ENCODE peak calls at places on chromosomes 4 and X, in four cellular contexts. G is GM12878, Q is brain microvascular endothelial cell, R is right lobe of liver. W is an unnamed sample. For H3K27me3 and H3K36me3, the result is how much of the 10 kb centered on the place peaks cover.

GRCh38 chr4:82201303-82201702 is 172.5 kb downstream of the HNRNPD start:
- DNase-seq in G (no peak), Q (peak), R (no peak), W (no peak)

GRCh38 chr4:155759372-155760252 is 791 bp downstream of the GUCY1B1 start:
- DNase-seq in G (no peak), Q (no peak), R (peak), W (peak)

GRCh38 chr4:123603165-123603564 is 206.6 kb downstream of the SPRY1 start:
- DNase-seq in G (no peak), Q (peak), R (no peak), W (no peak)

GRCh38 chr4:184961693-184962092 is 56.6 kb upstream of the HELT start:
- DNase-seq in G (no peak), Q (no peak), R (peak), W (no peak)

GRCh38 chr4:93693141-93693540 is 135.4 kb upstream of the ATOH1 start:
- DNase-seq in G (no peak), Q (no peak), R (no peak), W (no peak)

GRCh38 chrX:7570432-7571009 is 272.4 kb upstream of the VCX start:
- DNase-seq in G (no peak), Q (no peak), R (no peak), W (no peak)

GRCh38 chr4:76305033-76305687 is 1.4 kb upstream of the STBD1 start:
- DNase-seq in G (no peak), Q (no peak), R (no peak), W (no peak)

GRCh38 chr4:11602606-11603355 is 174.1 kb upstream of the HS3ST1 start:
- DNase-seq in G (no peak), Q (no peak), R (no peak), W (no peak)

GRCh38 chrX:48831909-48832291 is 3.5 kb downstream of the PCSK1N start:
- DNase-seq in G (no peak), Q (no peak), R (no peak), W (no peak)

GRCh38 chr4:108978066-108978465 is 215.2 kb upstream of the ETNPPL start:
- DNase-seq in G (no peak), Q (no peak), R (no peak), W (no peak)

GRCh38 chr4:186170966-186171365 is 20.4 kb upstream of the CYP4V2 start:
- DNase-seq in G (no peak), Q (no peak), R (no peak), W (no peak)

GRCh38 chr4:8195841-8196460 is 3.1 kb upstream of the SH3TC1 start:
- DNase-seq in G (no peak), Q (no peak), R (no peak), W (no peak)

GRCh38 chr4:8198206-8198905 is 734 bp upstream of the SH3TC1 start:
- DNase-seq in G (peak), Q (no peak), R (peak), W (no peak)

GRCh38 chr4:8195431-8195830 is 3.7 kb upstream of the SH3TC1 start:
- DNase-seq in G (no peak), Q (no peak), R (no peak), W (no peak)

GRCh38 chr4:8198906-8199593 is at the start of gene SH3TC1:
- DNase-seq in G (peak), Q (peak), R (peak), W (peak)

DNA sequence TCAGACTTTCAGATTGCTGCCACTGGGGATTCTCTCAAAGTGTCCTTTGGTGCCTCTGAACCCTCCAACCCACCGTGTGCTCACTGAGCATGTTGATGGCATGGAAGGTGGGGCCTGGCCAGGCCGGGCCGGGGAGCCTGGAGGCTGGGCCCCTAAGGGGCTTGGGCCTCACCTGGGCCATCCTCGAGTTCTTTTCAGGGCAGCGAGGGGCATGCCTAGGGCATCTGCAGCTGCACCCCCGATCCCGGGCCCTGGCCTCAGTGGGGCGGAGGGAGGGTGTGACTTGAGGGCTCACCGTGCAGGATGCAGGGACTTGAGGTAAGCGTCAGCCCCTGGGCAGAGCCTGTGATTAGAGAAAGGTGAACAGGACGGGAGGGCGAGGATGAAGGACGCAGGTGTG is 1.6 kb upstream of the SH3TC1 start:
- DNase-seq in G (no peak), Q (no peak), R (no peak), W (no peak)
- H3K4me3 ChIP-seq in G (no peak), Q (no peak), R (no peak), W (no peak)

GRCh38 chrX:40083979-40084359 is 13.8 kb downstream of the BCOR start:
- DNase-seq in G (no peak), Q (no peak), R (no peak), W (no peak)
- H3K27me3 ChIP-seq in G (under half), Q (under half), R (under half), W (under half)

DNA sequence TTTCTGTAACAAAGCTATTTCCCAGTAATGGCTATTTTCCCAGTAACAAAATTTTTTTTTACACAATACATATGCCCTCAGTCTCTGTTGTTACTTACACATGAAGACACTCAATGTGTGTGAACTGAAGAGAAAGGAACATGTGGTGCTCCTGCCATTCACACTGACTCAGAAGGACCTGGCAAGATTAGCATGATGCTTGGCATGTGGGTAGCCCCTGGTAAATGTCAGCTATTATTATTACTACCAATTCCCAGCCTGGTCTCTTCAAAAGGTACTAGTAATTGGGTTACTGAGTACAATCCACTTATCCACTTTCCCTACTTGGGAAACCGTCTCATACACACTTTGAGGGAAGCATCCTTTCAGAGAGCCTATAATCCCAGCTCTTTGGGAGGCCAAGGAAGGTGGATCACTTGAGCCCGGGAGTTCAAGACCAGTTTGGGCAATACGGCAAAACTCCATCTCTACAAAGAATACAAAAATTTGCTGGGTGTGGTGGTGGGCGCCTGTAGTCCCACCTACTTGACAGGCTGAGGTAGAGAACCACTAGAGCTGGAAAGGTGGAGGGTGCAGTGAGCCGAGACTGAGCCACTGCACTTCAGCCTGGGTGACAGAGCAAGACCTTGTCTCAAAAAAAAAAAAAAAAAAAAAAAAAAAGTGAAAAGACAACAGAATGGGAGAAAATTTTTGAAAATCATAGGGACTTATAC is 14.6 kb downstream of the RBBP7 start:
- DNase-seq in G (no peak), Q (no peak), R (no peak), W (no peak)
- H3K36me3 ChIP-seq in G (under half), Q (under half), R (under half), W (under half)

DNA sequence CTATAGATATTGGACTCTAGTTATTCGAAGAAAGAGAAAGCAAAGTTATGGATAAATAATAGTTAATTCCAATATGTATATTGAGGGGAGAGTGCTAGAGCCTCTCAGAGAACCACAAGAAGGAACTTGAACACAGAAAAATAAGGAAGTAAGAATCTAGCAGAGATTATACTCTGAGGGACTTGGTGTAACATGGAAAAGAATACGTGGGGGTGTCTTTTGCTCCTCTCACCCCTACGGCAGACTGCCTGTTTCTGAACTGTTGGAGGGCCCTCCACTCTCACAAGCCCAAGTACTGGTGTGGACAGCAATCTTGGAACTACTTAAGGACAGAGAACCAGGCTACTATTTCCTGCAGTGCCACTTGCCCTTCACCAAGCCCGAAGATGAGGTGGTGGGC is 1174.4 kb upstream of the PCDH10 start:
- DNase-seq in G (no peak), Q (no peak), R (no peak), W (no peak)
- H3K4me3 ChIP-seq in G (peak), Q (peak), R (no peak), W (no peak)

GRCh38 chr4:145433684-145434083 is 48.0 kb upstream of the SMAD1 start:
- DNase-seq in G (no peak), Q (no peak), R (no peak), W (no peak)
- H3K27me3 ChIP-seq in G (under half), Q (under half), R (under half), W (under half)

GRCh38 chrX:41142130-41142529 is 56.9 kb downstream of the USP9X start:
- DNase-seq in G (no peak), Q (no peak), R (no peak), W (no peak)
- H3K36me3 ChIP-seq in G (under half), Q (under half), R (under half), W (under half)

GRCh38 chr4:1593881-1594345 is 90.2 kb downstream of the FAM53A start:
- DNase-seq in G (no peak), Q (no peak), R (peak), W (no peak)

GRCh38 chr4:1594871-1595788 is 89.0 kb downstream of the FAM53A start:
- DNase-seq in G (no peak), Q (no peak), R (no peak), W (no peak)

GRCh38 chr4:1596393-1596792 is 87.7 kb downstream of the FAM53A start:
- DNase-seq in G (no peak), Q (no peak), R (no peak), W (no peak)

GRCh38 chr4:1597021-1597931 is 86.8 kb downstream of the FAM53A start:
- DNase-seq in G (no peak), Q (no peak), R (no peak), W (no peak)

DNA sequence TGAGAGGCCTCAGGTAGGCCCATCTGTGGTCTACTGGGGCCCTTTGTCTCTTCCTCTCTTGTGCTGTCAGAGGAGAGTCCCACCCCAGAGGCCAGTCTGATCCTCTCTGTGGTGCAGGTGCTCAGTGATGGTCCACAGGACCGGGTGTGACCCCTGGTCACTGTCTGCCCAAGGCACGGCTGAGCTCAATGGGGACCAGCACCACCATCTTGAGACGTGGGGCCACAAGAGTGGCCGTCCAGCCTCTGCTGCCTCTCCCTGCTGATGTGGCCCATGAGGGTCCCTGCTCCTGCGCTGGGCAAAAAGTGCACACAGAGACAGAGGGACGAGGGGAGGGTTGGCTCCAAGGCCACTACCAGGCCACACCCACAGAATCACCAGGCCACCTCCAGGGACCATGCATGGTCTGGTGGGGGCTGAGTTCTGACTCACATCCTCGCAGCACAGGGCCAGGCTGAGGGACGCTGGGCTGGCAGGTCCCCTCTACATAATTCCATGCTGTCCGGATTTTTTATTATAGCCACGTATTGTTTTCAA is 88.3 kb downstream of the FAM53A start:
- DNase-seq in G (no peak), Q (no peak), R (no peak), W (no peak)
- H3K4me3 ChIP-seq in G (no peak), Q (no peak), R (no peak), W (no peak)

DNA sequence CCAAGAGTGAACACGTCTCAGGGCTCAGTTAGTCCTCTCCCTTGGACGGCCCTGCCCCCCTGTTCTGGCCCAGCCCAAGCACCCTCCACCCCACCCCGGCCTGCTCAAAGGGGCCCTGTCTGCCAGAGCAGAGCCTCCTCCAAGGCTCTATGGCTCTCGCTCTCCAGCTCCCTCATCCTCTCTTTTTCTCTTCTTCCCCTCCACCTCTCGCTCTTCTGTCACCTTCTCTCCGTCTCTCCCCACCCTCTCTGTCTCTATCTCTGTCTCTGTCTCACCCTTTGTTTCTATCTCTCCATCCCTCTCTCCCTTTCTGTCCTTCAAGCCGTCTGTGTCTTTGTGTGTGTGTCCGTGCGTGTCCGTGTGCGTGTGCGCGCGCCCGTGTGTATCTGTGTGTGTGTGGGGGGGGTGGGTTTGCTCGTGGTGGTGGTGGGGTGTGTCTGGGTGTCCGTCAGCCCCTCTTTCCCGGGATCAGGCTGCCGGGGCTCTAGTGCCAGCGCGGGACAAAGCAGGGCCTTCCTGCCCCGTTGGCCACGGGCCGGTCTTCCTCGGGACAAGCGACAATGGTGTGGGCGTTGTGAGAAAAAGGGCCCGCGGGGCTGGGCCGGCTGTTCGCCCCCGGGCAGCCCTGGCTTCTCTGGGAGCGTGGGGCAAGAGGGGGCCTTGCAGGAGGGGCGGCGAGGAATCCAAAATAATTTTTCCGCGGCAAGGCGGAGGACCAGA is 8.7 kb downstream of the FRG2 start:
- DNase-seq in G (no peak), Q (no peak), R (no peak), W (no peak)
- H3K27me3 ChIP-seq in G (under half), Q (under half), R (under half), W (under half)

DNA sequence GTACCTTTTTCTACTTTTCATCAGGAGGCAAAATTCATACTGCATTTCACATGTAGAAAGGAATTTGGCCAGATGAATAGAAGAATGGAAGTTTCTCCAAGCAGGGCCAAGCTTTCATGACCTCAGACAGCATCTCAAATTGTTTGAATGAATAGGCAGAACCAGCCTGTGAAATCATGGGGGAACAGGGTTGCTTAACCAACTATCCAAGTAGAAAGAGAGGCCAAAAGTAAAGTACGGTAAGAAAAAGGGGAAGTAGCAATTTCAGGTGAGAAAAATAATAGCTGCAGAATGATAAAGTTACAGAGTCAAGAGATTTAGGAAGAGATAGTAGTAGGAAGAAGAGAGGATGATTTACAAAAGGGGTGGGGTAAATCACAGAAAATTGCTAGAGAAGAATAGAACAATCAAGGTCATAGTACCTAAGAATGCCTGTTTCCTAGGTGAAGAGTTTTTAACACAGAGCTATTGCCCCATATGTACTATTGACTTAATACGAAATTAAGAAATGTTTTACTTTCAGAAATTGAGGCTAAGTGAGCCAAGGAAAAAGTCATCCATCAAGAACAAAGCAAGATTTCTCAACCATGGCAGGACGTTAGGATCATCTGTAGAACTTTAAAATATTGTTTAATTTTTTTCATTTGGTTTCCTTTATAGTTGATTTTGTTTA is 177.1 kb upstream of the TET2 start:
- DNase-seq in G (peak), Q (no peak), R (no peak), W (no peak)
- H3K36me3 ChIP-seq in G (under half), Q (under half), R (under half), W (under half)

DNA sequence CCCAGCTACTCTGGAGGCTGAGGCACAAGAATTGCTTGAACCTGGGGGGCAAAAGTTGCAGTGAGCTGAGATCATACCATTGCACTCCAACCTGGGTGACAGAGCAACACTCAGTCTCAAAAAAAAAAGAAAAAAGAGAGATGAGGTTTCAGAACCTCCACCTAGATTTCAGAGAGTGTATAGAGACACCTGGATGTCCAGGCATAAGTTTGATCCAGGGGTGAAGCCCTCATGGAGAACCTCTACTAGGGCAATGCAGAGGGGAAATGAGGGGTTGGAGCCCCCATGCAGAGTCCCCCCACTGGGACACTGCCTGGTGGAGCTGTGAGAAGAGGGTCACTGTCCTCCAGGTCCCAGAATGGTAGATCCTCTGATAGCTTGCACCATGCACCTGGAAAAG is 92.8 kb upstream of the HSD17B10 start:
- DNase-seq in G (no peak), Q (no peak), R (no peak), W (no peak)
- H3K4me3 ChIP-seq in G (no peak), Q (no peak), R (no peak), W (no peak)

W was measured in GM06990.